ENCODE peak calls at places on chromosome 11, in four cellular contexts. Z, R, N and J are unnamed samples.

GRCh38 chr11:68338041-68338800 is 25.8 kb downstream of the LRP5 start:
- DNase-seq in Z (no peak), R (no peak), N (no peak), J (no peak)

GRCh38 chr11:1335811-1336761 is 26.7 kb upstream of the TOLLIP start:
- DNase-seq in Z (no peak), R (peak; percentile 26), N (peak; percentile 83), J (no peak)

GRCh38 chr11:85118151-85118550 is 509.0 kb downstream of the DLG2 start:
- DNase-seq in Z (no peak), R (no peak), N (no peak), J (no peak)

GRCh38 chr11:33375688-33376311 is 118.6 kb downstream of the HIPK3 start:
- DNase-seq in Z (peak; percentile 13), R (no peak), N (no peak), J (no peak)

GRCh38 chr11:14318581-14318981 is 40.4 kb downstream of the RRAS2 start:
- DNase-seq in Z (peak; percentile 64), R (no peak), N (no peak), J (no peak)

GRCh38 chr11:133618500-133618899 is 86.2 kb upstream of the OPCML start:
- DNase-seq in Z (no peak), R (no peak), N (no peak), J (no peak)

GRCh38 chr11:77411238-77411637 is 62.7 kb downstream of the PAK1 start:
- DNase-seq in Z (no peak), R (no peak), N (no peak), J (no peak)

GRCh38 chr11:48172818-48173609 is 43.6 kb upstream of the OR4B1 start:
- DNase-seq in Z (peak; percentile 52), R (peak; percentile 43), N (peak; percentile 82), J (no peak)

GRCh38 chr11:16110862-16111261 is 245.5 kb downstream of the SOX6 start:
- DNase-seq in Z (no peak), R (no peak), N (no peak), J (no peak)

GRCh38 chr11:64068705-64069400 is 33.1 kb downstream of the FLRT1 start:
- DNase-seq in Z (no peak), R (no peak), N (no peak), J (no peak)

GRCh38 chr11:8652140-8652539 is 30.3 kb downstream of the TRIM66 start:
- DNase-seq in Z (no peak), R (no peak), N (no peak), J (no peak)

GRCh38 chr11:126927628-126928027 is 72.9 kb downstream of the KIRREL3 start:
- DNase-seq in Z (no peak), R (no peak), N (no peak), J (no peak)

GRCh38 chr11:120424970-120425332 is 86.6 kb upstream of the GRIK4 start:
- DNase-seq in Z (no peak), R (no peak), N (no peak), J (no peak)

GRCh38 chr11:86230921-86231320 is 13.6 kb upstream of the EED start:
- DNase-seq in Z (no peak), R (no peak), N (no peak), J (no peak)

GRCh38 chr11:103988595-103988969 is 47.9 kb upstream of the DDI1 start:
- DNase-seq in Z (no peak), R (no peak), N (no peak), J (no peak)

GRCh38 chr11:106389096-106389495 is 311.6 kb downstream of the AASDHPPT start:
- DNase-seq in Z (no peak), R (no peak), N (no peak), J (no peak)

GRCh38 chr11:103878646-103879045 is 157.8 kb upstream of the DDI1 start:
- DNase-seq in Z (no peak), R (no peak), N (no peak), J (no peak)

GRCh38 chr11:28559497-28559896 is 451.3 kb downstream of the METTL15 start:
- DNase-seq in Z (no peak), R (no peak), N (no peak), J (no peak)

GRCh38 chr11:78181155-78181554 is 7.3 kb downstream of the KCTD21 start:
- DNase-seq in Z (no peak), R (no peak), N (no peak), J (no peak)

GRCh38 chr11:16001044-16001568 is 355.2 kb downstream of the SOX6 start:
- DNase-seq in Z (no peak), R (no peak), N (no peak), J (no peak)

GRCh38 chr11:134120143-134120850 is 51.4 kb downstream of the JAM3 start:
- DNase-seq in Z (peak; percentile 74), R (no peak), N (no peak), J (no peak)

GRCh38 chr11:84890706-84891105 is 736.4 kb downstream of the DLG2 start:
- DNase-seq in Z (no peak), R (no peak), N (no peak), J (no peak)

GRCh38 chr11:96082002-96082899 is 158.3 kb upstream of the MTMR2 start:
- DNase-seq in Z (peak; percentile 42), R (peak; percentile 83), N (peak; percentile 24), J (no peak)

GRCh38 chr11:78149646-78150045 is 10.2 kb upstream of the ALG8 start:
- DNase-seq in Z (peak; percentile 79), R (no peak), N (no peak), J (no peak)

GRCh38 chr11:19080579-19080993 is 20.1 kb upstream of the MRGPRX2 start:
- DNase-seq in Z (peak; percentile 93), R (peak; percentile 65), N (no peak), J (no peak)

GRCh38 chr11:120335596-120335927 is 651 bp upstream of the ARHGEF12 start:
- DNase-seq in Z (no peak), R (no peak), N (no peak), J (no peak)

GRCh38 chr11:119089319-119089718 is 4.6 kb downstream of the HMBS start:
- DNase-seq in Z (no peak), R (no peak), N (peak; percentile 37), J (no peak)

GRCh38 chr11:110147965-110148709 is 54.9 kb downstream of the ZC3H12C start:
- DNase-seq in Z (peak; percentile 52), R (no peak), N (no peak), J (no peak)

GRCh38 chr11:134333312-134333711 is 1.5 kb downstream of the GLB1L2 start:
- DNase-seq in Z (no peak), R (no peak), N (no peak), J (no peak)

GRCh38 chr11:9714540-9714939 is 50.7 kb downstream of the SWAP70 start:
- DNase-seq in Z (no peak), R (no peak), N (no peak), J (no peak)
- TF ChIP-seq MYC in Z (no peak), R (no peak), N (no peak), J (no peak)

DNA sequence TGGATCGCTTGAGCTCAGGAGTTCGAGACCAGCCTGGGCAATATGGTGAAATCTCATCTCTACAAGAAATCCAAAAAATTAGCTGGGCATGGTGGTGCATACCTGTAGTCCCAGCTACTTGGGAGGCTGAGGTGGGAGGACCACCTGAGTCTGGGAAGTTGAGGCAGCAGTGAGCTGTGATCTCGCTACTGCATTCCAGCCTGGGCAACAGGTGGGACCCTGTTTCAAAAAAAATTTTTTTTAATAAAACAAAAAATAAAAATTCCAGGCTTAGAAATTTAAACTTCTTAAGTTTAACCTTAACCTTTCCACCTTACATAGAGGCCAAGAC is 21.2 kb downstream of the CLMP start:
- DNase-seq in Z (no peak), R (no peak), N (no peak), J (no peak)
- H3K9ac ChIP-seq in Z (no peak overlapping the region), R (no peak overlapping the region), N (no peak overlapping the region), J (no peak overlapping the region)

DNA sequence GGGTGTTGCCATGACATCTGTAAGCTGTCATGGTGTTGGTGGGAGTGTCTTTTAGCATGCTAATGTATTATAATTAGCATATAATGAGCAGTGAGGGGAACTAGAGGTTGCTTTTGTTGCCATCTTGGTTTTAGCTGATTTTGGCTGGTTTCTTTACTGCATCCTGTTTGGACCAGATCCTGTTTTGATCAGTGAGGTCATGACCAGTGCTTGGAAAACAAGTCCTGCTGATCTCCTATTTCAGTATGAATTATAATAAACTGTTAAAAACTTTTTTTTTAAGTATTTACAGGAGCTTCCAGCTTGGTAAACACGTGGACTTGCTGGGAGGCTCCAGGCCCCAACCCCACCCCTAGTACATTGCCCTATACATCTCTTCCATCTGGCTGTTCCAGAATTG is 30.5 kb upstream of the P4HA3 start:
- DNase-seq in Z (peak; percentile 95), R (no peak), N (no peak), J (no peak)
- TF ChIP-seq MYC in Z (no peak), R (no peak), N (no peak), J (no peak)

DNA sequence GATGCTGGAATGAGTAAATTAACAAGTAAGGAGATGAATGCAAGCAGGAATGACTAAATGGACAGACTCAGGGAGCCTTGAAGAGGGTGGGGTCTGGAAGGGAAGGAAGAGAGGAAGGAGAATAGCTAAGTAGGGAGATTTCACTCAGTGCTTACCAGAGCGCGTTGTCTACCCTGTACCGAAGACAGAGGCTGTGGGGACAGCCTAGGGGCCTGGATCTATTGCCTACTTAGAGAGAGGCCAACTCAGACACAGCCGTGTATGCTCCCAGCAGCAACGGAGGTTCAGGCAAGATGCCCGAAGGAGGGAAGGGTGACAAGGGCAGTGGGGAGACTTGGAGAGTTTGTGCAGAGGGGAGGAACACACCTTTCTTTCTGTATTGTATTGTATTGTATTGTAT is at the start of gene FOLR2:
- DNase-seq in Z (no peak), R (no peak), N (no peak), J (no peak)
- H3K9ac ChIP-seq in Z (no peak within 1 kb of the TSS), R (no peak within 1 kb of the TSS), N (no peak within 1 kb of the TSS), J (no peak within 1 kb of the TSS)

DNA sequence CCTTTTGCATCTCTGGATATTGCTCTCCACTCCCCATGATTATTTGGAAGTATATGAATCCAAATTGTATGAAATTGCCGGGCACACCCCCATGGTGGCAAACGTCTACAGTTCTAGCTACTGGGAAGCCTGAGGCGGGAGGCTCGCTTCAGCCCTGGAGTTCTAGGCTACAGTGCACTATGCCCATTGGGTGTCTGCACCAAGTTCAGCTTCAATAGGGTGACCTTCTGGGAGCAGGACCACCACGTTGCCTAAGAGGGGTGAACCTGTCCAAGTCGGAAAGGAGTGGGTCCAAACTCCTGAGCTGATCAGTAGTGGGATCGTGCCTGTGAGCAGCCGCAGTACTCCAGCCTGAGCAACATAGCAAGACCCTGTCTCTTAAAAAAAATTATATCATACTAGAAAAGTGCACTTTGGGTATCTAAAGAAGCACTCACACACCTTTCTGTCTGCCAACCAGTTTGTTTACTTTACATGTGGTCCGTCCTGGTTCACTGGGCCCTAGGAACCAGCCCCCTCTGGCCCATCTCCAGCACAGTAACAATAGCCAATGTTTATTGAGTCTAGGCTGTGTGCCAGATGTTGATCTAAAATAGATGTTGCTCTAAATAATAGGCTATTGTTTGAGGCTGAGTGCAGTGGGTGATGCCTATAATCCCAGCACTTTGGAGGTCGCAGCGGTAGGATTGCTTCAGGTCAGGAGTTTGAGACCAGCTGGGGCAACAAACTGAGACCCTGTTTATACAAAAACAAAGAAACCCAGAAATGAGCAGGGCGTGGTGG is 16.4 kb upstream of the KAT5 start:
- DNase-seq in Z (peak; percentile 95), R (peak; percentile 77), N (peak; percentile 2), J (no peak)
- TF ChIP-seq MYC in Z (no peak), R (no peak), N (no peak), J (no peak)

GRCh38 chr11:118076754-118077281 is at the start of gene TMPRSS4:
- DNase-seq in Z (no peak), R (no peak), N (no peak), J (no peak)
- H3K9ac ChIP-seq in Z (no peak within 1 kb of the TSS), R (no peak within 1 kb of the TSS), N (no peak within 1 kb of the TSS), J (no peak within 1 kb of the TSS)